ENCODE peak calls at places on chromosome 17, in four cellular contexts. G is ELR, S is MM.1S, D is AG08396. Q is an unnamed sample.

GRCh38 chr17:22266231-22266630 is 573.9 kb downstream of the KCNJ18 start:
- DNase-seq in G (no peak), S (no peak), D (no peak), Q (peak)

GRCh38 chr17:45782889-45783592 is 1.1 kb upstream of the CRHR1 start:
- DNase-seq in G (no peak), S (no peak), D (no peak), Q (no peak)

GRCh38 chr17:40106089-40106759 is 5.8 kb upstream of the NR1D1 start:
- DNase-seq in G (no peak), S (no peak), D (no peak), Q (no peak)

GRCh38 chr17:81030726-81031570 is 4.0 kb upstream of the BAIAP2 start:
- DNase-seq in G (no peak), S (no peak), D (no peak), Q (no peak)

GRCh38 chr17:8161289-8162231 is 1.2 kb downstream of the VAMP2 start:
- DNase-seq in G (no peak), S (no peak), D (no peak), Q (no peak)

GRCh38 chr17:82520041-82520910 is 744 bp downstream of the FOXK2 start:
- DNase-seq in G (peak), S (peak), D (peak), Q (no peak)

GRCh38 chr17:45902892-45903346 is 8.6 kb downstream of the MAPT start:
- DNase-seq in G (no peak), S (no peak), D (no peak), Q (peak)

GRCh38 chr17:35752471-35752870 is 568 bp downstream of the GAS2L2 start:
- DNase-seq in G (no peak), S (no peak), D (no peak), Q (no peak)

GRCh38 chr17:82231562-82232321 is 2.9 kb downstream of the SLC16A3 start:
- DNase-seq in G (peak), S (no peak), D (peak), Q (peak)

GRCh38 chr17:37147301-37147812 is 198.6 kb downstream of the AATF start:
- DNase-seq in G (peak), S (peak), D (no peak), Q (no peak)

GRCh38 chr17:65550075-65550635 is 11.3 kb downstream of the AXIN2 start:
- DNase-seq in G (no peak), S (no peak), D (no peak), Q (no peak)

GRCh38 chr17:57407287-57408063 is 151.2 kb downstream of the MSI2 start:
- DNase-seq in G (no peak), S (no peak), D (no peak), Q (no peak)

GRCh38 chr17:75876190-75876937 is 2.0 kb downstream of the TRIM47 start:
- DNase-seq in G (no peak), S (peak), D (no peak), Q (peak)

GRCh38 chr17:62724398-62725146 is 83.5 kb downstream of the MARCHF10 start:
- DNase-seq in G (peak), S (peak), D (no peak), Q (peak)

GRCh38 chr17:74601944-74602572 is 10.0 kb upstream of the CD300LD start:
- DNase-seq in G (peak), S (peak), D (peak), Q (peak)

GRCh38 chr17:61456688-61457225 is 4.5 kb downstream of the TBX4 start:
- DNase-seq in G (no peak), S (no peak), D (no peak), Q (no peak)

GRCh38 chr17:56593073-56593740 is at the start of gene NOG:
- DNase-seq in G (peak), S (peak), D (peak), Q (peak)

GRCh38 chr17:67751101-67752074 is 33.7 kb downstream of the NOL11 start:
- DNase-seq in G (no peak), S (no peak), D (no peak), Q (no peak)

GRCh38 chr17:44113868-44114840 is 9.3 kb downstream of the HDAC5 start:
- DNase-seq in G (no peak), S (no peak), D (no peak), Q (no peak)

GRCh38 chr17:491086-492014 is 138.7 kb upstream of the RPH3AL start:
- DNase-seq in G (peak), S (no peak), D (peak), Q (peak)

GRCh38 chr17:66190738-66191606 is 961 bp downstream of the CEP112 start:
- DNase-seq in G (peak), S (no peak), D (peak), Q (peak)

GRCh38 chr17:66353937-66354401 is 51.6 kb downstream of the PRKCA start:
- DNase-seq in G (peak), S (no peak), D (no peak), Q (peak)

GRCh38 chr17:45230787-45231480 is 9.2 kb downstream of the FMNL1 start:
- DNase-seq in G (peak), S (no peak), D (no peak), Q (peak)

GRCh38 chr17:52041123-52041617 is 117.3 kb downstream of the CA10 start:
- DNase-seq in G (no peak), S (no peak), D (no peak), Q (no peak)

Q was measured in M059J.